ENCODE peak calls at places on chromosome 17, in five cellular contexts. One of them, this sample, is unnamed.

GRCh38 chr17:57032343-57032742 is 52.7 kb upstream of the AKAP1 start:
- DNase-seq in HepG2: no peak
- DNase-seq in colonic mucosa: peak
- DNase-seq in brain microvascular endothelial cell: no peak
- DNase-seq in lung: no peak
- DNase-seq in this sample: no peak

GRCh38 chr17:68248199-68248825 is 469 bp downstream of the AMZ2 start:
- DNase-seq in brain microvascular endothelial cell: peak
- DNase-seq in HepG2: no peak
- DNase-seq in colonic mucosa: peak
- DNase-seq in lung: no peak
- DNase-seq in this sample: peak

GRCh38 chr17:7015587-7016020 is 3.2 kb downstream of the RNASEK start:
- DNase-seq in lung: no peak
- DNase-seq in brain microvascular endothelial cell: no peak
- DNase-seq in colonic mucosa: no peak
- DNase-seq in HepG2: no peak
- DNase-seq in this sample: no peak

GRCh38 chr17:72529386-72529785 is 408.6 kb downstream of the SOX9 start:
- DNase-seq in lung: no peak
- DNase-seq in colonic mucosa: no peak
- DNase-seq in HepG2: no peak
- DNase-seq in brain microvascular endothelial cell: no peak
- DNase-seq in this sample: no peak

GRCh38 chr17:59734226-59734625 is 26.8 kb downstream of the VMP1 start:
- DNase-seq in colonic mucosa: peak
- DNase-seq in brain microvascular endothelial cell: no peak
- DNase-seq in HepG2: no peak
- DNase-seq in lung: no peak
- DNase-seq in this sample: no peak

GRCh38 chr17:78879679-78880186 is 23.3 kb downstream of the CEP295NL start:
- DNase-seq in HepG2: no peak
- DNase-seq in brain microvascular endothelial cell: peak
- DNase-seq in lung: peak
- DNase-seq in colonic mucosa: peak
- DNase-seq in this sample: peak

GRCh38 chr17:1605681-1606351 is 22.8 kb downstream of the SLC43A2 start:
- DNase-seq in colonic mucosa: no peak
- DNase-seq in brain microvascular endothelial cell: no peak
- DNase-seq in lung: no peak
- DNase-seq in HepG2: no peak
- DNase-seq in this sample: no peak

GRCh38 chr17:68512967-68513474 is 791 bp downstream of the PRKAR1A start:
- DNase-seq in HepG2: no peak
- DNase-seq in lung: no peak
- DNase-seq in brain microvascular endothelial cell: peak
- DNase-seq in colonic mucosa: peak
- DNase-seq in this sample: peak

GRCh38 chr17:76147211-76148014 is 6.4 kb upstream of the FOXJ1 start:
- DNase-seq in HepG2: peak
- DNase-seq in brain microvascular endothelial cell: no peak
- DNase-seq in colonic mucosa: no peak
- DNase-seq in lung: no peak
- DNase-seq in this sample: no peak

GRCh38 chr17:43316522-43317142 is 82.2 kb upstream of the ARL4D start:
- DNase-seq in HepG2: no peak
- DNase-seq in colonic mucosa: no peak
- DNase-seq in brain microvascular endothelial cell: no peak
- DNase-seq in lung: no peak
- DNase-seq in this sample: peak

GRCh38 chr17:44766409-44767038 is 7.7 kb downstream of the ADAM11 start:
- DNase-seq in brain microvascular endothelial cell: no peak
- DNase-seq in HepG2: no peak
- DNase-seq in lung: no peak
- DNase-seq in colonic mucosa: no peak
- DNase-seq in this sample: peak

GRCh38 chr17:74748529-74749261 is at the start of gene NHERF1:
- DNase-seq in brain microvascular endothelial cell: peak
- DNase-seq in HepG2: peak
- DNase-seq in lung: peak
- DNase-seq in colonic mucosa: peak
- DNase-seq in this sample: peak

GRCh38 chr17:44653384-44653783 is 2.9 kb upstream of the MEIOC start:
- DNase-seq in brain microvascular endothelial cell: no peak
- DNase-seq in colonic mucosa: no peak
- DNase-seq in HepG2: no peak
- DNase-seq in lung: no peak
- DNase-seq in this sample: no peak

GRCh38 chr17:41456206-41456605 is 11.0 kb downstream of the KRT32 start:
- DNase-seq in brain microvascular endothelial cell: no peak
- DNase-seq in HepG2: peak
- DNase-seq in colonic mucosa: no peak
- DNase-seq in lung: no peak
- DNase-seq in this sample: peak

GRCh38 chr17:60269417-60269816 is 119.6 kb downstream of the CA4 start:
- DNase-seq in colonic mucosa: no peak
- DNase-seq in HepG2: no peak
- DNase-seq in lung: no peak
- DNase-seq in brain microvascular endothelial cell: no peak
- DNase-seq in this sample: no peak

GRCh38 chr17:63435681-63436522 is 10.2 kb downstream of the CYB561 start:
- DNase-seq in brain microvascular endothelial cell: no peak
- DNase-seq in colonic mucosa: peak
- DNase-seq in HepG2: no peak
- DNase-seq in lung: no peak
- DNase-seq in this sample: no peak

GRCh38 chr17:6924121-6924676 is 71.7 kb upstream of the ALOX12 start:
- DNase-seq in lung: no peak
- DNase-seq in HepG2: no peak
- DNase-seq in brain microvascular endothelial cell: no peak
- DNase-seq in colonic mucosa: no peak
- DNase-seq in this sample: no peak

GRCh38 chr17:28896491-28896883 is 1.0 kb downstream of the FLOT2 start:
- DNase-seq in HepG2: no peak
- DNase-seq in colonic mucosa: no peak
- DNase-seq in brain microvascular endothelial cell: no peak
- DNase-seq in lung: no peak
- DNase-seq in this sample: no peak

GRCh38 chr17:57889892-57890856 is 40.3 kb upstream of the MRPS23 start:
- DNase-seq in brain microvascular endothelial cell: peak
- DNase-seq in HepG2: no peak
- DNase-seq in colonic mucosa: peak
- DNase-seq in lung: peak
- DNase-seq in this sample: peak

GRCh38 chr17:78892936-78893379 is 10.0 kb downstream of the CEP295NL start:
- DNase-seq in colonic mucosa: no peak
- DNase-seq in lung: no peak
- DNase-seq in HepG2: no peak
- DNase-seq in brain microvascular endothelial cell: no peak
- DNase-seq in this sample: no peak

GRCh38 chr17:82861393-82861775 is 21.6 kb upstream of the ZNF750 start:
- DNase-seq in HepG2: no peak
- DNase-seq in lung: no peak
- DNase-seq in colonic mucosa: no peak
- DNase-seq in brain microvascular endothelial cell: no peak
- DNase-seq in this sample: no peak

GRCh38 chr17:40349477-40350409 is 14.8 kb downstream of the GJD3 start:
- DNase-seq in brain microvascular endothelial cell: no peak
- DNase-seq in HepG2: no peak
- DNase-seq in colonic mucosa: peak
- DNase-seq in lung: no peak
- DNase-seq in this sample: no peak

GRCh38 chr17:38879878-38880727 is 10.2 kb downstream of the LASP1 start:
- DNase-seq in brain microvascular endothelial cell: peak
- DNase-seq in HepG2: no peak
- DNase-seq in colonic mucosa: no peak
- DNase-seq in lung: no peak
- DNase-seq in this sample: peak
- H3K4me3 ChIP-seq in brain microvascular endothelial cell: no peak
- H3K4me3 ChIP-seq in HepG2: no peak
- H3K4me3 ChIP-seq in colonic mucosa: no peak
- H3K4me3 ChIP-seq in lung: no peak
- H3K4me3 ChIP-seq in this sample: peak

GRCh38 chr17:27793906-27794380 is 6.4 kb downstream of the NOS2 start:
- DNase-seq in brain microvascular endothelial cell: no peak
- DNase-seq in HepG2: no peak
- DNase-seq in colonic mucosa: no peak
- DNase-seq in lung: no peak
- DNase-seq in this sample: no peak
- H3K4me3 ChIP-seq in brain microvascular endothelial cell: peak
- H3K4me3 ChIP-seq in HepG2: peak
- H3K4me3 ChIP-seq in colonic mucosa: peak
- H3K4me3 ChIP-seq in lung: no peak
- H3K4me3 ChIP-seq in this sample: peak

GRCh38 chr17:8732406-8733065 is 12.1 kb downstream of the CCDC42 start:
- DNase-seq in colonic mucosa: no peak
- DNase-seq in HepG2: no peak
- DNase-seq in lung: no peak
- DNase-seq in brain microvascular endothelial cell: no peak
- DNase-seq in this sample: no peak
- H3K4me3 ChIP-seq in colonic mucosa: no peak
- H3K4me3 ChIP-seq in HepG2: no peak
- H3K4me3 ChIP-seq in lung: no peak
- H3K4me3 ChIP-seq in brain microvascular endothelial cell: no peak
- H3K4me3 ChIP-seq in this sample: no peak

DNA sequence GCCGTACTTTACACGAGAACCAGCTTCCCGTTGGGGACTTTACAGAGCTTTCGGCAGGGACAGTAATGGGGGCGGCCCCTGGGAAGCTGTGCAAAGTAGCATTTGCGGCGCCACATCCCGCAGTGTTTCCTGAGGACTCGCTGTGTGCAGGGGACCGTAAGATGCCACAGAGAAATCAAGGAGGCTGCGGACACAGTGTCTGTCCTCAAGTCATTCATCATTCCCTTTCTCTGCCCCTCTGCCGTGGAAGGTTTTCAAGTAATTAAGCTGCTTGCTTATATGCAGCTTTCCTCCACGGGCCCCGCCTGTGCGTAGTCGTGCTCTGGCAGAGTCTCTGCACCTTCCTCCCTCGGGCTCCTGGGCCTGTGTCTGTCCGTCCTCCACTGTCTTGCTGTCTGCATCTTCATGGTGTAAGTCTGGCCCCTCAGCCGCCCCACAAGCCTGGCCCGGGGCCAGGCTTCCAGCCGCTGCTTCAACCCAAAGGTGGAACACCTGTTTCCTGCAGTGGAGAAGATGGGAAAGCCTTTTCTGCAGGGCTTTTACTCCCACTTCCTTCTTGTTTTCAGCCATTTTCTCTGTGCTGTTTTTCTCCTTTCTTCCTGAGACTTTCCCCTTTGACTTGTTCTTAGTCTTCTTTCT is 216.9 kb upstream of the CHMP6 start:
- DNase-seq in HepG2: no peak
- DNase-seq in lung: no peak
- DNase-seq in colonic mucosa: no peak
- DNase-seq in brain microvascular endothelial cell: no peak
- DNase-seq in this sample: no peak
- H3K4me3 ChIP-seq in HepG2: no peak
- H3K4me3 ChIP-seq in lung: no peak
- H3K4me3 ChIP-seq in colonic mucosa: no peak
- H3K4me3 ChIP-seq in brain microvascular endothelial cell: no peak
- H3K4me3 ChIP-seq in this sample: no peak

DNA sequence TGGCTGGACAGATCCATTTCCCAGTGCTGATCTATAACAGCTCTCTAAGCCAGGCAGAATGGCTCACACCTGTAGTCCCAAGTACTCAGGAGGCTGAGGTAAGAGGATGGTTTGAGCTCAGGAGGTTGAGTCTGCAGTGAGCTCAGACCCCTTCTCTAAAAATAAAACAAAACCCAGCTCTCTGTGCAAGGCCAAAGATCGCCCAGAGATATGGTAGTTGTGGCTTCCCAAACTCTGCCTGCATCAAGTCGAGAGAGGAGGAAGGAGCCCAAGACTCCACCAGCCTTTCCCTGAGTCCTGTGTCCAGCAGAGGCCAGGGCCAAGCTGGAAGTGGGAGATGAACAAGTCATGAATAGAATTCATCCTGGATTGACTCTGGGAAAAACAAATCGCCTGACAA is 88.8 kb downstream of the TMEM132E start:
- DNase-seq in HepG2: no peak
- DNase-seq in colonic mucosa: no peak
- DNase-seq in brain microvascular endothelial cell: no peak
- DNase-seq in lung: no peak
- DNase-seq in this sample: no peak
- H3K4me3 ChIP-seq in HepG2: no peak
- H3K4me3 ChIP-seq in colonic mucosa: no peak
- H3K4me3 ChIP-seq in brain microvascular endothelial cell: no peak
- H3K4me3 ChIP-seq in lung: no peak
- H3K4me3 ChIP-seq in this sample: no peak

This sample was measured in MG63.